ENCODE peak calls at places on chromosomes 13 and 19, in five cellular contexts. C is K562, J is HepG2, A is A549, W is GM12878. Y is an unnamed sample.

GRCh38 chr13:34078334-34078999 is 260.5 kb downstream of the RFC3 start:
- DNase-seq in W (no peak), A (no peak), C (no peak), J (no peak), Y (no peak)

GRCh38 chr13:106573855-106574254 is 5.9 kb upstream of the ARGLU1 start:
- DNase-seq in J (no peak), C (no peak), W (no peak), A (no peak), Y (no peak)

GRCh38 chr19:7869910-7870511 is 4.2 kb downstream of the PRR36 start:
- DNase-seq in J (peak; percentile 87), W (no peak), A (no peak), C (peak; percentile 87), Y (peak; percentile 84)

GRCh38 chr19:8304841-8305621 is 3.1 kb downstream of the CD320 start:
- DNase-seq in W (no peak), A (no peak), J (no peak), C (peak; percentile 92), Y (no peak)

GRCh38 chr13:44396963-44397580 is 23.4 kb downstream of the SERP2 start:
- DNase-seq in C (peak; percentile 24), A (no peak), J (no peak), W (no peak), Y (no peak)

GRCh38 chr13:22648325-22648758 is 532.4 kb upstream of the SGCG start:
- DNase-seq in C (no peak), W (no peak), A (no peak), J (no peak), Y (peak; percentile 47)

GRCh38 chr19:43318796-43319314 is 34.6 kb upstream of the CD177 start:
- DNase-seq in W (no peak), J (no peak), C (no peak), A (no peak), Y (no peak)

GRCh38 chr13:108895220-108895704 is 265.9 kb downstream of the MYO16 start:
- DNase-seq in C (no peak), A (no peak), J (peak; percentile 36), W (no peak), Y (no peak)

GRCh38 chr19:1206733-1207301 is 1.2 kb downstream of the STK11 start:
- DNase-seq in C (no peak), A (no peak), W (no peak), J (no peak), Y (no peak)

GRCh38 chr19:14118165-14119051 is 846 bp upstream of the PRKACA start:
- DNase-seq in J (peak; percentile 71), W (no peak), A (no peak), C (no peak), Y (peak; percentile 68)

GRCh38 chr13:71249031-71249430 is 618.0 kb downstream of the DACH1 start:
- DNase-seq in C (no peak), A (no peak), W (no peak), J (no peak), Y (no peak)

GRCh38 chr13:110629735-110630134 is 14.4 kb downstream of the NAXD start:
- DNase-seq in W (no peak), C (no peak), J (no peak), A (no peak), Y (no peak)

GRCh38 chr19:54179921-54180452 is 7.0 kb upstream of the TMC4 start:
- DNase-seq in W (no peak), A (no peak), C (no peak), J (peak; percentile 62), Y (peak; percentile 92)

GRCh38 chr19:38975861-38976271 is 324 bp upstream of the FBXO17 start:
- DNase-seq in J (peak; percentile 60), C (no peak), A (peak; percentile 71), W (no peak), Y (no peak)

GRCh38 chr19:2986951-2987491 is 9.7 kb downstream of the TLE6 start:
- DNase-seq in W (no peak), C (no peak), A (no peak), J (no peak), Y (peak; percentile 67)

GRCh38 chr13:41939403-41939802 is 21.5 kb downstream of the VWA8 start:
- DNase-seq in W (no peak), J (no peak), C (no peak), A (no peak), Y (no peak)

GRCh38 chr19:17049711-17050280 is 23.2 kb upstream of the CPAMD8 start:
- DNase-seq in J (no peak), W (no peak), C (no peak), A (no peak), Y (no peak)

GRCh38 chr13:20475927-20476691 is 49.5 kb downstream of the CRYL1 start:
- DNase-seq in J (no peak), A (no peak), W (peak; percentile 65), C (no peak), Y (no peak)

GRCh38 chr19:37817180-37817911 is 38.0 kb upstream of the ZNF573 start:
- DNase-seq in A (no peak), C (no peak), W (no peak), J (no peak), Y (peak; percentile 10)

GRCh38 chr19:58317481-58318072 is 9.2 kb upstream of the ZSCAN22 start:
- DNase-seq in W (no peak), J (no peak), C (peak; percentile 54), A (no peak), Y (no peak)

GRCh38 chr19:23906835-23907234 is 7.9 kb upstream of the ZNF726 start:
- DNase-seq in J (no peak), A (no peak), C (no peak), W (no peak), Y (no peak)

GRCh38 chr13:41302743-41303142 is 8.3 kb upstream of the NAA16 start:
- DNase-seq in A (no peak), C (no peak), W (no peak), J (no peak), Y (no peak)

GRCh38 chr19:15249912-15250634 is 17.8 kb upstream of the EPHX3 start:
- DNase-seq in A (no peak), C (no peak), W (no peak), J (no peak), Y (no peak)

GRCh38 chr19:15250635-15250993 is 18.4 kb upstream of the EPHX3 start:
- DNase-seq in W (no peak), C (no peak), A (no peak), J (no peak), Y (no peak)

GRCh38 chr19:15251749-15252397 is 19.6 kb upstream of the EPHX3 start:
- DNase-seq in W (no peak), C (peak; percentile 38), A (peak; percentile 58), J (peak; percentile 40), Y (peak; percentile 84)

GRCh38 chr19:15252398-15253018 is 20.3 kb upstream of the EPHX3 start:
- DNase-seq in C (no peak), A (no peak), J (no peak), W (no peak), Y (peak; percentile 61)

GRCh38 chr19:15251010-15251748 is 18.9 kb upstream of the EPHX3 start:
- DNase-seq in A (no peak), C (no peak), W (no peak), J (no peak), Y (no peak)
- TF ChIP-seq HDAC2 in A (no peak), C (no peak), W (no peak), J (no peak), Y (no peak)

DNA sequence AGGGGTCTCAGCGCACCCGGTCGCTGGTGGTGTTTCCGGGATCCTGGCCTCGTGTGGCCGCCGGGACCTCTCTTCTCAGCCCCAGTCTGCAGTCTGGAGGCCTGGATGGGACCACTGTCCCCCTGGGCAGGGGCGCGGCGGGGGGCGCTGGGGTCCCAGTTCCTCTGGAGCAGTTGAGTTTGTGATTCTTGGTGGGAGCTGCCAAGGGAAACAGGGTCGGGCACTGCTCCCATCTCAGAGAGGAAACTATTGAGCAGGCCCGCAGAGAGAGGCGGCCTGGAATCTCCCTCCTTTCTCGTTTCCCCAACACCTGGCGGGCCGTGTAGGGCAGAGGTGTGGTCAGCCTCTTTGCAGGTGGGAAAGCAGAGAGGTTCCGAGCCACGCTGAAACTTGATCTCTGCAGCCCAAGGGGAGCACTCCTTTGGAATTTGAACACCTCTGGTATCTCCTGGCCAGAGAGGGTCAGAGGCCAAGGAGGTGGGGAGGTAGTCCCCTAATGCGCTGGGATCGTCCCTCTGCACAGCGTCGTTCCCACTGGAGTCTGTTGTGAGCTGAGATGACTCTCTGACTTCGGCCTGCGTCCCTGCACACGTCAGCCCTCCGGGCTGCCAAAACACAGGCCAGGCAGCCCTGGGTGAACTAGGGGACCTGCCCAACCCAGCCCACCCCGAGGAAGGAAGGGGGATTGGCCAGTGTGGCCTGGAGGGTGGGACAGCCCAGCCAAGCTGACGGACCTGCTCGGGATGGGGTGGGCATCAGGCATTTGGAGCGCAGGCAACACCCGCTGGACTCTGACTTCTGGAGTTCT is 769 bp downstream of the PLEKHF1 start:
- DNase-seq in J (no peak), C (peak; percentile 18), A (no peak), W (no peak), Y (peak; percentile 71)
- TF ChIP-seq HDAC2 in J (no peak), C (no peak), A (no peak), W (no peak), Y (no peak)

GRCh38 chr13:27379694-27380596 is 44.5 kb upstream of the GTF3A start:
- DNase-seq in C (peak; percentile 66), A (peak; percentile 35), J (peak; percentile 60), W (no peak), Y (peak; percentile 78)
- TF ChIP-seq HDAC2 in C (no peak), A (no peak), J (no peak), W (no peak), Y (no peak)

GRCh38 chr13:26971990-26972888 is 199.4 kb downstream of the USP12 start:
- DNase-seq in W (no peak), J (peak; percentile 74), A (no peak), C (peak; percentile 37), Y (peak; percentile 70)
- TF ChIP-seq HDAC2 in W (no peak), J (no peak), A (no peak), C (no peak), Y (no peak)

DNA sequence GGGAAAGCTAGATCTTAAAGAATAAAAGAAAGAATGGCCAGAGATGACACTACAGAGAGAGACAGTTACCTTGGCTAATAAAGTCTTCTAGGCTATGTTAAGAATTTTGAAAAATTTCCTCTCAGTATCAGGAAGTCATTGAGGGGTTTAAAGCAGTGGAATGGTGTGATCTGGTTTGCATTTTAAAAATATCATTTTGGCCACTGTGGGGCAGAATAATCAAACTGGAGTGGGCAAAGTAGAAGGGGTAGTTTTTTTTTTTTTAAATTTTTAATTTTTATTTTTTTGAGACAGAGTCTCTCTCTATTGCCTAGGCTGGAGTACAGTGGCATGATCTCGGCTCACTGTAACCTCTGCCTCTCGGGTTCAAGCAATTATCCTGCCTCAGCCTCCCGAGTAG is 4.4 kb upstream of the CNMD start:
- DNase-seq in J (no peak), W (no peak), C (no peak), A (no peak), Y (no peak)
- TF ChIP-seq HDAC2 in J (no peak), W (no peak), C (no peak), A (no peak), Y (no peak)